ENCODE peak calls at places on chromosomes 12 and 14, in ten cellular contexts. T is AG09309, L is adrenal gland, J is esophagus squamous epithelium, F is fibroblast of pulmonary artery, O is ovary, C is PC-3, I is WTC11, S is tibial artery, W is astrocyte of the spinal cord. X is an unnamed sample.

GRCh38 chr12:102564026-102564425 is 83.7 kb upstream of the IGF1 start:
- DNase-seq in T (no peak), L (no peak), J (no peak), F (no peak), O (no peak), C (peak; percentile 43), I (no peak), S (no peak), W (no peak), X (no peak)

GRCh38 chr12:12716151-12716844 is 870 bp upstream of the CDKN1B start:
- DNase-seq in T (no peak), L (no peak), J (no peak), F (no peak), O (no peak), C (peak; percentile 7), I (no peak), S (peak; percentile 45), W (peak; percentile 60), X (peak; percentile 25)

GRCh38 chr14:80584638-80585505 is 356.7 kb downstream of the CEP128 start:
- DNase-seq in T (no peak), L (no peak), J (no peak), F (no peak), O (no peak), C (peak; percentile 93), I (no peak), S (no peak), W (peak; percentile 48), X (peak; percentile 71)

GRCh38 chr12:27549801-27550652 is 26.0 kb downstream of the PPFIBP1 start:
- DNase-seq in T (peak; percentile 93), L (peak; percentile 95), J (no peak), F (peak; percentile 99), O (peak; percentile 87), C (peak; percentile 99), I (peak; percentile 23), S (peak; percentile 91), W (peak; percentile 96), X (peak; percentile 98)

GRCh38 chr14:67999693-68000384 is 180.3 kb downstream of the RAD51B start:
- DNase-seq in T (no peak), L (no peak), J (no peak), F (peak; percentile 82), O (no peak), C (peak; percentile 92), I (no peak), S (no peak), W (peak; percentile 81), X (peak; percentile 28)

GRCh38 chr14:20278414-20278813 is 27.3 kb downstream of the TTC5 start:
- DNase-seq in T (no peak), L (no peak), J (no peak), F (peak; percentile 60), O (peak; percentile 37), C (peak; percentile 22), I (no peak), S (no peak), W (no peak), X (peak; percentile 30)

GRCh38 chr14:85625925-85626585 is 96.1 kb downstream of the FLRT2 start:
- DNase-seq in T (no peak), L (peak; percentile 69), J (no peak), F (no peak), O (no peak), C (no peak), I (no peak), S (no peak), W (no peak), X (peak; percentile 19)

GRCh38 chr14:68970096-68970612 is 8.9 kb downstream of the ACTN1 start:
- DNase-seq in T (no peak), L (no peak), J (no peak), F (no peak), O (no peak), C (no peak), I (no peak), S (peak; percentile 17), W (peak; percentile 20), X (no peak)

GRCh38 chr12:103495158-103495782 is 498 bp downstream of the C12orf42 start:
- DNase-seq in T (no peak), L (no peak), J (peak; percentile 23), F (no peak), O (no peak), C (no peak), I (peak; percentile 81), S (no peak), W (no peak), X (no peak)

GRCh38 chr14:102241147-102241546 is 63.8 kb downstream of the MOK start:
- DNase-seq in T (no peak), L (no peak), J (no peak), F (no peak), O (no peak), C (no peak), I (no peak), S (no peak), W (no peak), X (no peak)

GRCh38 chr12:98724384-98725155 is 79.5 kb downstream of the APAF1 start:
- DNase-seq in T (no peak), L (no peak), J (no peak), F (no peak), O (no peak), C (no peak), I (no peak), S (no peak), W (peak; percentile 31), X (no peak)

DNA sequence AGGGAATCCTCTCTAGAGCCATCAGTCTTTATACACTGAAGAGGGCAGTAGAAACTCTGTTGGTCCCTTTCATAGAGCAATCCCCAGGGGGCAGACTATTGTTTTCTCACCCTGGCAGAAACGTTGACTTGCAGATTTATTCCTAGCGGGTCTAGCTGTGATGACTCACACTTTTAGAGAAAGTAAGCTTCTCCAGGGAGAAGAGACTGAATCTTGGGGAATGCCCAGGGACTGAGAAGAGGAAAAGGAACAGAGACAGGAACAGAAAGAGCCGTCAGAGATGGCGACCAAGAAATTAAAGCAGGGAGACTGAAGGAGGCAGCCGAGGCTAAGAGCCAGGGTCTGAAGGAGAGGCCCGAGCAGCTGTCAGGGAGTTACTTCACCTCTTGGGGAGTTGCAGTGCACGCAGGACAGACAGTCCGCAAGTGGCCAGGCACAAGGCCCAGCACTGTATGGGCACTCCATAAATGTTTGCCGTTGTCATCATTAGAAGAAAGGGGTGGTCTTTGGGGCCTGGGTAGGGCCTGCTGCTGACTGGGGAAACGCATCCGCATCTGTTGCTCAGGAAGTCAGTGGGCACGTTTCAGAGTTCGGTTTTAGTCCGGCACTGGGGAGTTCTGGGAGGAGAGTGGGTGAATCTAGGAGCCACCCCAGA is 13.0 kb downstream of the PLEKHG6 start:
- DNase-seq in T (peak; percentile 85), L (peak; percentile 84), J (no peak), F (peak; percentile 98), O (no peak), C (peak; percentile 86), I (peak; percentile 45), S (no peak), W (peak; percentile 95), X (peak; percentile 92)
- TF ChIP-seq CTCF in T (peak; percentile 66), L (peak; percentile 49), J (peak; percentile 54), F (peak; percentile 69), O (peak; percentile 54), C (peak; percentile 81), I (no peak), S (peak; percentile 36), W (peak; percentile 59), X (peak; percentile 40)

DNA sequence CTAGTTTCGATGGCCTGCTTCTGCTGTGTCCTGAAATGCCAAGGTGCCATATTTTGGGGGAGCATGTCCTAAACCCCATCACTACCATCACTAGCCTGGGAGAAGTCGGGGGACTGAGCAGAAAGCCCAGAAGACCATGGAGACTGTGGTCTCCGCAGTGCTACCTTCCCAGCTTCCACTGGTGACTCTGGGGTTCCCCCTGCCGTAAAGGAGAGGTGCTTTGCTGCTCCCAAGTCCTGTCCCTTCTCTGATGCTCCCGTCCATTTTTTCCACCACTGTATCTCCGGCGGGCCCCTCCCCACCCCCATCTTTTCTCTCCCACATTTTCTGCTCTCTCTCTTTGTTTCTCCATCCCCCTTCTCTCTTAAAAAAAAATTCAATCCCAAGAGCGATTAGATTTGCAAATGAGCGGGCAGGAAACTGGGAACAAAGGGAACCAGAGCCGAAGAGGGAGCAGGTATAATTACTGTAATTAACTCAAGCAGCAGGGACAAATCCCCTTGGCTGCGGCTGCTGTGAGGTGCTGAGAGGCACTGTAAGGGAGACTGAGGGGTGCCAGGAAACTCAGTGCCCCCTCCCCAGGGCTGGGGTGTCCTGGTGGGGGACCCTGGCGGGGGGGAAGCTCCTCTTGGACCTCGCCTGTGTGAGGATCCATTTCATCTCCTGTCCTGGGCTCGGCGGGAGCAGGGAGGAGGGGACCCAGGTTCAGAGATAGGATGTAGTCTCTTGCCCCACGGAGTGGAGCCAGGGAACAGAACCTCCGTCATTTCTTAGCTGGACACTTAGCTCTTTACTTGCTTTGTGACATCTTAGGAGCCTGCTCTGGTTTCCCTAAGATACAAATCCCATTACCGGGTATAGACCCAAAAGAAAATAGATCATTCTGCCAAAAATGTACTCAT is 140.5 kb upstream of the NRXN3 start:
- DNase-seq in T (no peak), L (no peak), J (no peak), F (no peak), O (no peak), C (no peak), I (peak; percentile 34), S (no peak), W (no peak), X (no peak)
- TF ChIP-seq CTCF in T (peak; percentile 23), L (no peak), J (no peak), F (no peak), O (no peak), C (peak; percentile 13), I (no peak), S (no peak), W (peak; percentile 27), X (no peak)

GRCh38 chr14:76498536-76498935 is 122.6 kb downstream of the ESRRB start:
- DNase-seq in T (no peak), L (no peak), J (no peak), F (no peak), O (no peak), C (no peak), I (no peak), S (no peak), W (no peak), X (no peak)

GRCh38 chr14:76499399-76499798 is 123.5 kb downstream of the ESRRB start:
- DNase-seq in T (no peak), L (no peak), J (no peak), F (no peak), O (no peak), C (no peak), I (no peak), S (no peak), W (no peak), X (no peak)

GRCh38 chr14:76498976-76499375 is 123.0 kb downstream of the ESRRB start:
- DNase-seq in T (no peak), L (no peak), J (no peak), F (no peak), O (no peak), C (no peak), I (no peak), S (no peak), W (no peak), X (no peak)

GRCh38 chr14:76495983-76496382 is 120.0 kb downstream of the ESRRB start:
- DNase-seq in T (no peak), L (no peak), J (no peak), F (no peak), O (no peak), C (no peak), I (no peak), S (no peak), W (no peak), X (no peak)

GRCh38 chr14:76497550-76498484 is 121.9 kb downstream of the ESRRB start:
- DNase-seq in T (no peak), L (no peak), J (no peak), F (no peak), O (no peak), C (peak; percentile 6), I (peak; percentile 37), S (no peak), W (no peak), X (no peak)
- TF ChIP-seq CTCF in T (no peak), L (no peak), J (no peak), F (no peak), O (no peak), C (peak; percentile 33), I (no peak), S (no peak), W (no peak), X (no peak)

GRCh38 chr12:91178139-91178561 is 4.5 kb downstream of the DCN start:
- DNase-seq in T (peak; percentile 33), L (peak; percentile 31), J (no peak), F (peak; percentile 70), O (peak; percentile 50), C (peak; percentile 44), I (no peak), S (no peak), W (peak; percentile 68), X (peak; percentile 44)
- TF ChIP-seq CTCF in T (peak; percentile 60), L (peak; percentile 53), J (peak; percentile 28), F (peak; percentile 69), O (peak; percentile 63), C (peak; percentile 72), I (no peak), S (peak; percentile 43), W (peak; percentile 67), X (peak; percentile 44)

X was measured in MCF 10A.